ENCODE peak calls at places on chromosomes 6 and 20, in six cellular contexts. Q is H9, U is cardiac fibroblast, R is lower leg skin, E is MCF 10A, T is tibial nerve. D is an unnamed sample.

GRCh38 chr6:29965873-29966601 is 23.7 kb downstream of the HLA-A start:
- DNase-seq in R (peak), E (peak), U (peak), Q (peak), T (peak), D (peak)

GRCh38 chr6:5080574-5080973 is 4.6 kb upstream of the PPP1R3G start:
- DNase-seq in E (no peak), Q (no peak), U (no peak), T (no peak), R (no peak), D (no peak)

GRCh38 chr20:49424536-49424935 is 57.9 kb downstream of the KCNB1 start:
- DNase-seq in T (no peak), U (no peak), E (no peak), Q (peak), R (no peak), D (no peak)

GRCh38 chr6:14717307-14717706 is 528.6 kb upstream of the JARID2 start:
- DNase-seq in E (no peak), R (no peak), Q (no peak), U (no peak), T (no peak), D (no peak)

GRCh38 chr20:36872857-36873256 is 3.1 kb upstream of the TLDC2 start:
- DNase-seq in R (no peak), E (no peak), T (no peak), U (peak), Q (no peak), D (no peak)

GRCh38 chr20:22453244-22454080 is 130.9 kb downstream of the FOXA2 start:
- DNase-seq in E (peak), T (no peak), U (peak), R (no peak), Q (no peak), D (peak)

GRCh38 chr6:136123464-136123863 is 126.6 kb downstream of the MTFR2 start:
- DNase-seq in T (no peak), Q (no peak), R (no peak), E (no peak), U (peak), D (peak)

GRCh38 chr20:53157443-53158408 is 185.6 kb downstream of the TSHZ2 start:
- DNase-seq in T (no peak), E (peak), U (peak), Q (peak), R (no peak), D (peak)

GRCh38 chr6:14178083-14178445 is 60.5 kb downstream of the CD83 start:
- DNase-seq in U (no peak), Q (no peak), R (no peak), T (no peak), E (no peak), D (no peak)

GRCh38 chr6:98041921-98042320 is 758.9 kb upstream of the MMS22L start:
- DNase-seq in T (no peak), E (no peak), U (no peak), Q (no peak), R (no peak), D (no peak)

GRCh38 chr6:111823831-111824607 is 49.2 kb downstream of the FYN start:
- DNase-seq in U (peak), E (peak), T (peak), Q (no peak), R (no peak), D (peak)

GRCh38 chr20:45061244-45061643 is 39.7 kb downstream of the KCNS1 start:
- DNase-seq in U (peak), R (no peak), Q (no peak), E (peak), T (no peak), D (peak)

GRCh38 chr20:595330-596308 is 14.5 kb downstream of the TCF15 start:
- DNase-seq in U (no peak), Q (no peak), T (no peak), E (no peak), R (no peak), D (no peak)

GRCh38 chr6:109010703-109011102 is 83.9 kb downstream of the SESN1 start:
- DNase-seq in Q (no peak), T (no peak), E (no peak), R (no peak), U (no peak), D (no peak)

GRCh38 chr6:93676506-93676905 is 257.1 kb upstream of the EPHA7 start:
- DNase-seq in E (no peak), U (no peak), Q (no peak), R (no peak), T (no peak), D (peak)

GRCh38 chr6:9412951-9413559 is 977.7 kb upstream of the SLC35B3 start:
- DNase-seq in E (peak), R (no peak), Q (peak), U (peak), T (no peak), D (no peak)
- TF ChIP-seq CTCF in E (peak), R (no peak), Q (peak), U (peak), T (no peak), D (peak)

DNA sequence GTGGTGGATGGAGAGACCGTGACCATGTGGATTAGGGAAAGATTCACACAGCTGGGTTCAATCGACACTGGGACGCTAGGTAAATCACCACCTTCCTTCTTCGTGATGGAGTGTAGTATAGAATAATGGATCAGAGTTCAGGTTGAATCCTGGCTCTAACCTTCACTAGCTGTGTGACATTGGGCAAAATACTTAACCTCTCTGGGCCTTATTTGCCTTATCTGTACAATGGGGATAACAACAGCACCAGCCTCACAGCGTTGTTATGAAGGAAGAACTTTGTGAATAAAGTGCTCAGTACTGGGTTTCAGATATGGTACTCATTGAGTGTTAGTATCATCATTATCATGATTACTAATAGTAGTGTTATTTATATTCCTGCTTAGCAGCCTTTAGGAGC is 126.1 kb upstream of the AKAP12 start:
- DNase-seq in T (no peak), E (no peak), R (no peak), U (no peak), Q (no peak), D (no peak)
- TF ChIP-seq CTCF in T (no peak), E (no peak), R (no peak), U (no peak), Q (no peak), D (no peak)

GRCh38 chr6:99458319-99458718 is 33.2 kb upstream of the PNISR start:
- DNase-seq in T (no peak), Q (peak), U (peak), R (no peak), E (peak), D (peak)
- TF ChIP-seq CTCF in T (no peak), Q (peak), U (peak), R (no peak), E (no peak), D (peak)

DNA sequence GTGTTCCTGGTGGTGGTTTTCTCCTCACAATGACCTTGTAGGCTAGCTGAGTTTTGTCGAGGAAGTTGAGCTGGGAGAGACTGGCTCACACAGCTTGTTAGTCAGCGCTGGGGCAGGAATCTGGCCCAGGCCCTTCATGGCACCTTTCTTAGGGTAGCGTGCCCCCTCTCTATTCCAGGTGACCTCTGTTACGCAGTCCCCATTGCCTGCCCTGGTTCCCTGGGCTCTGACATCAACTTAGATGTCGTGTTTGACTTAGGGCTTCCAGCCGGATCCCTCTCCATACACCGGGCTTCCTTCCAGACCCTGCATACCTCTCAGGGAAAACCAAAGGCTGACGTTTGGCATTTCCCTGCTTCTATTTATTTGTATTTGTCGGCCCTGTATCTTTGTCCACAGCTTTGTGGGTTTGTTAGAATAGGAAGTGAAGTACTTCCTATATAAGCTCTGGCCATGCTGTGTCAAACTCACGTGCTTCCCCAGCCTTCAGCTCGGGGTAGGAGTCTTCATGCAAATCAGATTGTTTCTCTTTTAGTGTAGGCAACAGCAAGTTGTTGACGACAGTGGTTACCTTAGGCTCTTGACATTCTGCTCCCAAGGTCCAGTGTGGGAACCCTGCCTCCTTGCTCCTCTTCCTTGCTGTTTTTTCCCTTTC is 12.8 kb downstream of the IGF2R start:
- DNase-seq in R (peak), T (no peak), Q (no peak), E (no peak), U (peak), D (peak)
- TF ChIP-seq CTCF in R (no peak), T (no peak), Q (no peak), E (no peak), U (no peak), D (no peak)

GRCh38 chr6:169521825-169522224 is 180.0 kb downstream of the WDR27 start:
- DNase-seq in R (no peak), T (no peak), U (no peak), Q (no peak), E (no peak), D (no peak)

DNA sequence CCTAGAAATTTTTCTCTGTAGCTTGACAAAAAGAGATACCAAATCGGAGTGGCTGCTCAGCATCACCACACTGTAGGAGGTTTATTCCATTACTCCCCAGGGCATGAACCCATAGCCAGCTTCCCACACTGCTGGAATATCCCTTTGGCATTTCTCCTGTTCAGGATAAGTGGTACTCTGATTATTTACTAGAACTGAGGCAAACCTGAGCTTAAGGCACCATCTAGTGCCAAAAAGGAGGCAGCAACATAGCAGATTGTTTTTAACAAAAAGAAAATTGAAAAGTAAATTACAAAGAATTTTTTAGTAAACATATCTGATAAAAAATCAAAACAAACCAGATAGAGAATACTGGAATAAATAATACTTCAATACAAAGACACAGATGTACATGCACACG is 181.7 kb downstream of the WDR27 start:
- DNase-seq in T (no peak), R (no peak), E (no peak), U (peak), Q (no peak), D (peak)
- TF ChIP-seq CTCF in T (peak), R (no peak), E (no peak), U (peak), Q (peak), D (peak)

GRCh38 chr6:170295519-170296422 is 4.9 kb upstream of the DLL1 start:
- DNase-seq in T (no peak), E (peak), U (no peak), R (no peak), Q (peak), D (no peak)

GRCh38 chr6:170296423-170296745 is 5.5 kb upstream of the DLL1 start:
- DNase-seq in E (no peak), T (no peak), R (no peak), Q (no peak), U (no peak), D (no peak)

GRCh38 chr6:170297577-170298330 is 6.9 kb upstream of the DLL1 start:
- DNase-seq in R (no peak), U (no peak), Q (no peak), E (no peak), T (no peak), D (no peak)

GRCh38 chr6:170298688-170299087 is 7.8 kb upstream of the DLL1 start:
- DNase-seq in T (no peak), Q (no peak), U (no peak), E (no peak), R (no peak), D (no peak)

GRCh38 chr6:170296746-170297576 is 6.1 kb upstream of the DLL1 start:
- DNase-seq in E (no peak), Q (no peak), R (no peak), U (no peak), T (no peak), D (no peak)
- TF ChIP-seq CTCF in E (no peak), Q (peak), R (no peak), U (no peak), T (no peak), D (no peak)

GRCh38 chr6:917296-917695 is 224.4 kb upstream of the EXOC2 start:
- DNase-seq in R (no peak), Q (no peak), U (no peak), E (no peak), T (no peak), D (no peak)

GRCh38 chr6:916160-916559 is 223.2 kb upstream of the EXOC2 start:
- DNase-seq in T (no peak), Q (no peak), R (no peak), U (no peak), E (no peak), D (no peak)

GRCh38 chr6:917939-918338 is 225.0 kb upstream of the EXOC2 start:
- DNase-seq in E (no peak), T (no peak), R (no peak), U (no peak), Q (no peak), D (no peak)

GRCh38 chr6:907928-908327 is 215.0 kb upstream of the EXOC2 start:
- DNase-seq in T (no peak), U (no peak), Q (no peak), R (no peak), E (no peak), D (no peak)

DNA sequence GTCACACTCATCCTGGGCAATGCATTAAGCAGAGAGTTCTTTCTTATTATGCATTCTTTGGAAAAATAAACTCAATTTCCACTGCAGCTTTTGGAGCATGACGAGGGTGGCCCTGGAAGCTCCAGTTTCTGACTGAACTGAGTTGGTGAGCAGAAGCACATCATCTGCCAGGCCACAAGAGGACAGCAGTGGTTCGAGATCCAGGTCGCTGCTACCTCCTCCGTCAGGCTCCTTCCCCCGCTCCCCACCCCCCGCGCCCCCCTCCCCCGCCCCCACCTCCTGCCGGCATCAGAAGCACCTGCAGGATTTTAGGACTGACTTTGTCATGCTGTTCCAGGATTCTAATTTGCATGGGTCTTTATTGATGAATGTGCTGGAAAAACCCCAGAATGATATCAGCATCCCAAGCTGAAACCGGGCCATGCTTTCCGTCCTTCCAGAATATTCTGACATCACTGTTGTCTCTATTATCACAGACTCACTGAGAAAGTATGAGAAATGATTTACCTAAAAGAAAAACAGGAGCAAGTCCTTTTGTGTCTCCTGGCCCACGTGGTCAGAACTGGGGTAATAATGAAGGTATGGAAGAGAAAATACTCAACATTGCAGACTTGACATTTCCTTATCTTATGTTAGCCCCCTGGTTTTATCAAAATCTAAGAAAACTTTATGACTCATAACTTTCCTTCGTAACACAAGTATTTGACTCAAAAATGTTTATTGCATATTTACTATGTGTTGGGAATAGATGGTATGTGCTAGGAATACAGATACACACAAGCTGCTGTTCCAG is 220.1 kb upstream of the EXOC2 start:
- DNase-seq in T (peak), Q (peak), U (peak), E (peak), R (no peak), D (no peak)
- TF ChIP-seq CTCF in T (peak), Q (peak), U (no peak), E (peak), R (no peak), D (no peak)

GRCh38 chr20:17436664-17437063 is 94.5 kb downstream of the BFSP1 start:
- DNase-seq in Q (no peak), E (no peak), R (no peak), U (no peak), T (no peak), D (no peak)

GRCh38 chr20:17430515-17430914 is 100.7 kb downstream of the BFSP1 start:
- DNase-seq in T (no peak), U (no peak), Q (no peak), R (no peak), E (no peak), D (no peak)

GRCh38 chr20:17437251-17437650 is 93.9 kb downstream of the BFSP1 start:
- DNase-seq in Q (no peak), T (no peak), E (no peak), U (no peak), R (no peak), D (no peak)

GRCh38 chr20:17427646-17428045 is 103.5 kb downstream of the BFSP1 start:
- DNase-seq in T (no peak), R (no peak), E (peak), Q (no peak), U (no peak), D (no peak)

DNA sequence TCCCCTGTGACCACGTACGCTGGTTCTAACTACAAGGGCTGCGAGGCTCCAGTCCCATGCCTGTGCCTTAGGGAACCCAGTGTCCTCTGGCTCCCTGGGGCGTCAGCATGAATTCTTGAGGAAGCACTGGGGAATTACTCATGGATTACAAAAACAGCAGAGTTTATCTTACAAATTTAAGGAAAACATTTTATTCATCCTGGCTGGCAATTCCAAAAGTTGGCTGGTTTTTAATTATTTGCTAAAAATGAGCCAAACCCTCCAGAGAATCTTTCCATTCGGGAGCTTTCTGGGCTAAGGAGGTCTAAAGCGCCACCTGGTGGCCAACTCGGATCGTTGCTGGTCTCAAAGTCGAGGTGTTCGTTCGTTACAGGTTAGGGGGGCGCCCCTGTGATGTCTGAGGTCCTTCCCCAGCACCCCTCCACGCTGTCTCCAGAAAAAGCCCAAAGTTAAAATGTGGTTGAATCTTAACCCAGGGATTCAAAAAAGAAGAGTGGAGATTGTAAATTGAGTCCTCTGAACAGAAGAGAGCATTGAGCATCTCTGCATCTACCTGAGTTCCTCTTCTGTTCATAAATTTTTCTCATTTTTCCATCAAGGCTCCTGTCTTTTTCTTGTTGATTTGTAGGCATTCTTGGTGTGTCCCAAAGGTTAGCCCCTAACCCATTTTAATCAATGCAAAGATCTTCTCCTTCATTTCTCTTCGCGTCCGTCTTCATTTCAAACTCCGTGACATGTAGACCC is 99.4 kb downstream of the BFSP1 start:
- DNase-seq in Q (peak), E (peak), U (peak), R (peak), T (peak), D (peak)
- TF ChIP-seq CTCF in Q (peak), E (peak), U (peak), R (no peak), T (peak), D (peak)

GRCh38 chr6:132391391-132392291 is 9.6 kb downstream of the MOXD1 start:
- DNase-seq in U (peak), E (peak), R (no peak), T (no peak), Q (peak), D (peak)

GRCh38 chr6:132392292-132392691 is 9.0 kb downstream of the MOXD1 start:
- DNase-seq in E (no peak), U (no peak), R (no peak), T (no peak), Q (no peak), D (no peak)

GRCh38 chr6:132395015-132395597 is 6.2 kb downstream of the MOXD1 start:
- DNase-seq in E (no peak), R (no peak), U (no peak), Q (no peak), T (no peak), D (no peak)

GRCh38 chr6:132390451-132390850 is 10.8 kb downstream of the MOXD1 start:
- DNase-seq in T (no peak), R (no peak), Q (no peak), E (no peak), U (no peak), D (no peak)

GRCh38 chr6:132392792-132393191 is 8.5 kb downstream of the MOXD1 start:
- DNase-seq in E (peak), Q (peak), T (no peak), U (peak), R (no peak), D (peak)
- TF ChIP-seq CTCF in E (peak), Q (peak), T (no peak), U (peak), R (no peak), D (peak)

DNA sequence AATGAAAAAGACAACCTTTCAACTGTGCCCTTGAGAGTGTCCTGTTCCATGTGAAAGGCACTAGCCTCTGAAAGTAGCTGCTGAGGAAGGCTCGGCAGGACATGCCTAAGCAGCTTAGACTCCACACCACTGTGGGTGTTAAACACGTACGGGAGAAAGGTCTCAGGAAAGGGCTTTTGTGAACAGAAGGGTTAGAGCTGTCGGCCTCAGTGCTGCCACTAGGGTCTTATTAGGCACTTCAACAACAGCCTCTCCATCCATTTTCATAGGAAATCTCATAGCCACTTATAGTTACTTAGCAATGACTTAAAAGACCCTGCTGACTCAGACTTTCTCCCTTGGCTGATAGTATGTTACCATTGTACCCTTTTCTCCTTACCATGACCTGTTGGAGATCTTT is 662.8 kb downstream of the TBC1D32 start:
- DNase-seq in Q (peak), E (no peak), R (no peak), U (no peak), T (no peak), D (no peak)
- TF ChIP-seq CTCF in Q (peak), E (no peak), R (no peak), U (no peak), T (no peak), D (no peak)

D was measured in fibroblast of pulmonary artery.